ENCODE peak calls at places on chromosome 21, in nine cellular contexts. G is adipocyte; D is aorta; C is renal cortical epithelial cell; Y is T-helper 9 cell; L is KBM-7; U is foreskin fibroblast; K is activated T-cell treated with anti-CD3 and anti-CD28 coated beads, Interleukin-2, amount 50 U/mL, for 24 hours; J is stimulated activated CD4-positive, alpha-beta T cell treated with anti-CD3 and anti-CD28 coated beads, Interleukin-1b, Interleukin-23, amount 100 ng/mL, for 24 hours. H is an unnamed sample.

GRCh38 chr21:42629856-42630410 is 23.5 kb upstream of the PDE9A start:
- DNase-seq in G (no peak), D (peak), C (no peak), Y (no peak), L (no peak), U (no peak), K (no peak), J (no peak), H (no peak)

GRCh38 chr21:33839167-33839716 is 76.4 kb downstream of the ATP5PO start:
- DNase-seq in G (no peak), D (no peak), C (no peak), Y (no peak), L (no peak), U (no peak), K (no peak), J (no peak), H (no peak)

GRCh38 chr21:31447477-31447876 is 103.4 kb upstream of the TIAM1 start:
- DNase-seq in G (peak), D (no peak), C (no peak), Y (no peak), L (no peak), U (no peak), K (no peak), J (no peak), H (no peak)

GRCh38 chr21:37914211-37914900 is 1.9 kb downstream of the KCNJ6 start:
- DNase-seq in G (peak), D (peak), C (peak), Y (no peak), L (peak), U (no peak), K (no peak), J (no peak), H (no peak)

GRCh38 chr21:34691396-34692032 is 22.7 kb downstream of the CLIC6 start:
- DNase-seq in G (no peak), D (no peak), C (no peak), Y (no peak), L (no peak), U (no peak), K (no peak), J (no peak), H (no peak)

GRCh38 chr21:17585875-17586450 is 26.7 kb downstream of the BTG3 start:
- DNase-seq in G (peak), D (no peak), C (peak), Y (no peak), L (peak), U (peak), K (no peak), J (no peak), H (peak)

GRCh38 chr21:26835027-26835713 is 10.0 kb downstream of the ADAMTS1 start:
- DNase-seq in G (peak), D (peak), C (peak), Y (no peak), L (peak), U (peak), K (no peak), J (no peak), H (no peak)

GRCh38 chr21:32523463-32523862 is 61.9 kb downstream of the TCP10L start:
- DNase-seq in G (no peak), D (no peak), C (no peak), Y (no peak), L (no peak), U (no peak), K (no peak), J (no peak), H (no peak)